ENCODE peak calls at places on chromosomes 5 and 9, in four cellular contexts. U is cardiac muscle cell, O is IMR-90, X is fibroblast of lung. N is an unnamed sample.

GRCh38 chr5:176995896-176996767 is 10.4 kb downstream of the UIMC1 start:
- DNase-seq in U (no peak), O (peak), X (peak), N (peak)

GRCh38 chr5:88214655-88215054 is 54.0 kb downstream of the TMEM161B start:
- DNase-seq in U (no peak), O (no peak), X (no peak), N (no peak)

GRCh38 chr9:122364117-122364782 is 6.6 kb upstream of the PTGS1 start:
- DNase-seq in U (no peak), O (peak), X (no peak), N (no peak)

GRCh38 chr5:99019812-99020697 is 91.2 kb upstream of the CHD1 start:
- DNase-seq in U (no peak), O (peak), X (peak), N (peak)

GRCh38 chr9:35944173-35944572 is 13.8 kb downstream of the OR2S2 start:
- DNase-seq in U (no peak), O (no peak), X (no peak), N (no peak)

GRCh38 chr9:5796298-5796697 is 36.6 kb downstream of the ERMP1 start:
- DNase-seq in U (no peak), O (no peak), X (no peak), N (no peak)

GRCh38 chr5:14234204-14234603 is 91.1 kb downstream of the TRIO start:
- DNase-seq in U (no peak), O (no peak), X (peak), N (no peak)

GRCh38 chr5:150542933-150543445 is 35.1 kb downstream of the NDST1 start:
- DNase-seq in U (no peak), O (no peak), X (no peak), N (no peak)

GRCh38 chr5:73417307-73418035 is 31.1 kb downstream of the FOXD1 start:
- DNase-seq in U (no peak), O (peak), X (peak), N (no peak)

GRCh38 chr5:175521313-175521833 is 43.0 kb downstream of the SFXN1 start:
- DNase-seq in U (no peak), O (no peak), X (no peak), N (no peak)

GRCh38 chr9:12231832-12232231 is 461.4 kb upstream of the TYRP1 start:
- DNase-seq in U (no peak), O (no peak), X (no peak), N (no peak)

GRCh38 chr5:141513021-141513626 is 24.2 kb downstream of the PCDHGC5 start:
- DNase-seq in U (peak), O (peak), X (peak), N (peak)

GRCh38 chr5:24773241-24773640 is 128.5 kb upstream of the CDH10 start:
- DNase-seq in U (no peak), O (no peak), X (peak), N (peak)

GRCh38 chr9:36025751-36026150 is 11.0 kb upstream of the RECK start:
- DNase-seq in U (no peak), O (no peak), X (no peak), N (no peak)

GRCh38 chr5:25489834-25490538 is 845.2 kb upstream of the CDH10 start:
- DNase-seq in U (no peak), O (no peak), X (peak), N (peak)

GRCh38 chr5:59600998-59601397 is 292.5 kb downstream of the PDE4D start:
- DNase-seq in U (no peak), O (no peak), X (no peak), N (no peak)

GRCh38 chr5:83576341-83576740 is 104.8 kb downstream of the VCAN start:
- DNase-seq in U (no peak), O (peak), X (peak), N (no peak)

GRCh38 chr5:146647656-146648199 is 131.7 kb upstream of the GPR151 start:
- DNase-seq in U (peak), O (no peak), X (peak), N (no peak)

GRCh38 chr9:4788703-4789102 is 4.0 kb upstream of the RCL1 start:
- DNase-seq in U (no peak), O (no peak), X (no peak), N (no peak)

GRCh38 chr5:28226407-28226806 is 1188.0 kb upstream of the CDH9 start:
- DNase-seq in U (no peak), O (no peak), X (no peak), N (no peak)

GRCh38 chr9:121189660-121190059 is 12.0 kb downstream of the RAB14 start:
- DNase-seq in U (no peak), O (no peak), X (no peak), N (no peak)

GRCh38 chr5:80082731-80083114 is 47.6 kb downstream of the THBS4 start:
- DNase-seq in U (peak), O (peak), X (peak), N (peak)

GRCh38 chr5:177310332-177310731 is 1.4 kb downstream of the MXD3 start:
- DNase-seq in U (no peak), O (no peak), X (no peak), N (no peak)

GRCh38 chr5:157348049-157348400 is 82.1 kb downstream of the CYFIP2 start:
- DNase-seq in U (no peak), O (no peak), X (no peak), N (no peak)

GRCh38 chr5:109825450-109825849 is 135.7 kb downstream of the MAN2A1 start:
- DNase-seq in U (no peak), O (peak), X (peak), N (no peak)

GRCh38 chr5:156327306-156327705 is 342 bp downstream of the SGCD start:
- DNase-seq in U (no peak), O (no peak), X (no peak), N (peak)

GRCh38 chr5:14937277-14937676 is 65.7 kb upstream of the ANKH start:
- DNase-seq in U (no peak), O (no peak), X (peak), N (no peak)

GRCh38 chr5:177500685-177501522 is 3.5 kb upstream of the PDLIM7 start:
- DNase-seq in U (peak), O (peak), X (peak), N (peak)

GRCh38 chr5:126656397-126657007 is 55.8 kb downstream of the PHAX start:
- DNase-seq in U (peak), O (peak), X (peak), N (peak)

GRCh38 chr9:134484479-134484878 is 157.1 kb upstream of the COL5A1 start:
- DNase-seq in U (no peak), O (no peak), X (no peak), N (no peak)

GRCh38 chr9:113483676-113484257 is 20.2 kb downstream of the RGS3 start:
- DNase-seq in U (no peak), O (no peak), X (no peak), N (no peak)

GRCh38 chr5:139759219-139759721 is 36.3 kb upstream of the PSD2 start:
- DNase-seq in U (no peak), O (no peak), X (peak), N (no peak)

GRCh38 chr9:91978739-91979414 is 28.8 kb upstream of the ROR2 start:
- DNase-seq in U (peak), O (peak), X (peak), N (peak)
- TF ChIP-seq CTCF in U (peak), O (peak), X (peak), N (peak)

DNA sequence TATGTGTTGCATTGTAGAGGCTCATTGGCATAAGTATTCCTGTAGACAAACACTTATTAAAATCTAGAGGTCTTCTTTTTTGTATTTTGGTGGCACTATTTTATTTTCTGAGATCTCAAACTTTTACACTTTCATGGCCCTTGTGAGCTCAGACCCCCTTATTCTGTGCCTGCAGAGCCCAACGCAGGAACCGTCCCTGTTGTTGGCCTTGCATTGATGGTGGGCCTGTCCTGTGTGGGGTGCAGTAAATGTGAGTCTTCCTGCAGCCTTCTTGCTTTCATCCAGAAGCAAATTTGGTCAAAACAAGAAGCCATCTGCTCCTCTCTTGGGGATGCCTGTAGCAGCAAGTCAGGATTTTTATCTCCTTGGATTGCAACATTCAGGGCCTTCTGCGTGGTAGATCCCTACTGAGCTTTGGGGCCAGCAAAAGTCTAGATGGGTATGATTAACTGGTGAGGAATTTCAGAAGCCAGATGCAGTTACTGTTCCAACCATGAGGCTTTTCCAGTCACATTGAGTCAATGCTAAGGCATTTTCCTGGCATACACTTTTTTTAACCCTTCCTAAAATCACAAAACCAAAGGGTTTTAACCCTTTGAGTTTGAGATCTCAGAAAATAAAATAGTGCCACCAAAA is 31.7 kb downstream of the BASP1 start:
- DNase-seq in U (no peak), O (peak), X (peak), N (peak)
- H3K4me3 ChIP-seq in U (no peak), O (no peak), X (no peak), N (no peak)

GRCh38 chr5:39215857-39216256 is 3.5 kb downstream of the FYB1 start:
- DNase-seq in U (no peak), O (no peak), X (no peak), N (no peak)
- TF ChIP-seq CTCF in U (no peak), O (no peak), X (no peak), N (no peak)

DNA sequence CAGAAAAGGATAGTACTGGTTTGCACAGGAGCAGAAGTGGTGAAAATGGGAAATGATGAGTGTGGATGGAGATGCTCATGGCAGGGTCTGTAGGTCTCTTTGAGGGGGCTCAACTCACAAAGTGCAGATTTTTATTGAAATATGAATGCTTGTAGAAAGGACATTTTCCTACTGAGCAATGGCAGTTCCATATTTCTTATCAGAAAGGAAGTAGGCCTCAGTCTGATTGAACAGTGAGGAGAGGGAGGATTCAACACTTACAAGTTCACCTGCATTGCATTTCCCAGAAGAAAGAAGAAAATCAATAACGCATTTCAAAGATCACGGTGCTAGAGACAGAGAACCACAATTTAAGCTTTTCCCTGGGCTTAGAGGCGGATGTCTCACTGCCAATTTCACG is 49.2 kb downstream of the ANXA2R start:
- DNase-seq in U (no peak), O (no peak), X (no peak), N (no peak)
- H3K4me3 ChIP-seq in U (no peak), O (peak), X (no peak), N (peak)

GRCh38 chr5:11888221-11888620 is 16.0 kb downstream of the CTNND2 start:
- DNase-seq in U (no peak), O (no peak), X (no peak), N (no peak)

GRCh38 chr5:11892832-11893231 is 11.4 kb downstream of the CTNND2 start:
- DNase-seq in U (no peak), O (no peak), X (no peak), N (no peak)

GRCh38 chr5:11894992-11895391 is 9.3 kb downstream of the CTNND2 start:
- DNase-seq in U (no peak), O (no peak), X (no peak), N (no peak)

GRCh38 chr5:11890777-11891176 is 13.5 kb downstream of the CTNND2 start:
- DNase-seq in U (no peak), O (no peak), X (no peak), N (no peak)
- TF ChIP-seq CTCF in U (no peak), O (no peak), X (no peak), N (no peak)

GRCh38 chr5:96928931-96929708 is 6.8 kb upstream of the LNPEP start:
- DNase-seq in U (no peak), O (no peak), X (no peak), N (no peak)

GRCh38 chr5:96931605-96932004 is 4.3 kb upstream of the LNPEP start:
- DNase-seq in U (no peak), O (no peak), X (no peak), N (no peak)

GRCh38 chr5:96930058-96930457 is 5.8 kb upstream of the LNPEP start:
- DNase-seq in U (peak), O (no peak), X (peak), N (no peak)

GRCh38 chr5:96932026-96932425 is 3.9 kb upstream of the LNPEP start:
- DNase-seq in U (no peak), O (no peak), X (no peak), N (no peak)

GRCh38 chr5:96930589-96930988 is 5.3 kb upstream of the LNPEP start:
- DNase-seq in U (no peak), O (no peak), X (no peak), N (no peak)
- H3K4me3 ChIP-seq in U (no peak), O (no peak), X (no peak), N (no peak)

GRCh38 chr5:135880278-135880677 is 15.4 kb downstream of the IL9 start:
- DNase-seq in U (peak), O (no peak), X (no peak), N (no peak)
- TF ChIP-seq CTCF in U (peak), O (peak), X (peak), N (peak)